ENCODE peak calls at places on chromosomes 11 and 22, in eight cellular contexts. H is Jurkat, Clone E6-1; Q is GM13977; M is mammary epithelial cell; S is PC-3; V is esophagus squamous epithelium; P is Calu3; X is NCI-H1092 treated with DMSO at 0.1 percent for 48 hours. A is an unnamed sample.

GRCh38 chr11:98227266-98227665 is 793.5 kb upstream of the CNTN5 start:
- DNase-seq in H (no peak), Q (no peak), M (no peak), S (no peak), V (no peak), P (no peak), X (no peak), A (no peak)

GRCh38 chr22:46349681-46350080 is 14.2 kb downstream of the TRMU start:
- DNase-seq in H (no peak), Q (no peak), M (no peak), S (no peak), V (no peak), P (no peak), X (no peak), A (no peak)

GRCh38 chr22:23178512-23179254 is 1.6 kb upstream of the BCR start:
- DNase-seq in H (peak; percentile 24), Q (peak; percentile 81), M (peak; percentile 32), S (peak; percentile 68), V (no peak), P (peak; percentile 82), X (peak; percentile 65), A (no peak)

GRCh38 chr22:17726561-17727243 is 47.6 kb downstream of the BID start:
- DNase-seq in H (peak; percentile 75), Q (no peak), M (no peak), S (no peak), V (no peak), P (no peak), X (no peak), A (no peak)

GRCh38 chr11:2306971-2307732 is 5.3 kb downstream of the TSPAN32 start:
- DNase-seq in H (no peak), Q (no peak), M (no peak), S (no peak), V (no peak), P (no peak), X (no peak), A (no peak)

GRCh38 chr22:20530368-20531153 is 23.2 kb downstream of the MED15 start:
- DNase-seq in H (no peak), Q (no peak), M (peak; percentile 90), S (peak; percentile 85), V (no peak), P (peak; percentile 70), X (no peak), A (no peak)

GRCh38 chr11:65636108-65636809 is 1.6 kb upstream of the SIPA1 start:
- DNase-seq in H (no peak), Q (no peak), M (no peak), S (no peak), V (no peak), P (no peak), X (no peak), A (no peak)

GRCh38 chr22:26568207-26568706 is 21.7 kb downstream of the TPST2 start:
- DNase-seq in H (no peak), Q (no peak), M (peak; percentile 97), S (peak; percentile 14), V (no peak), P (no peak), X (no peak), A (no peak)

GRCh38 chr11:85269109-85269508 is 358.0 kb downstream of the DLG2 start:
- DNase-seq in H (no peak), Q (no peak), M (no peak), S (no peak), V (no peak), P (no peak), X (no peak), A (no peak)

GRCh38 chr22:49824936-49825335 is 2.7 kb downstream of the BRD1 start:
- DNase-seq in H (no peak), Q (no peak), M (no peak), S (no peak), V (no peak), P (no peak), X (no peak), A (no peak)

GRCh38 chr11:9530020-9530628 is 43.3 kb upstream of the WEE1 start:
- DNase-seq in H (no peak), Q (no peak), M (no peak), S (no peak), V (no peak), P (no peak), X (no peak), A (no peak)

GRCh38 chr11:44505591-44506054 is 59.8 kb upstream of the CD82 start:
- DNase-seq in H (no peak), Q (no peak), M (peak; percentile 63), S (peak; percentile 34), V (no peak), P (no peak), X (no peak), A (no peak)

GRCh38 chr11:443542-444199 is 1.9 kb upstream of the ANO9 start:
- DNase-seq in H (no peak), Q (no peak), M (no peak), S (peak; percentile 8), V (no peak), P (no peak), X (no peak), A (no peak)

GRCh38 chr11:107591446-107592236 is 694 bp downstream of the ELMOD1 start:
- DNase-seq in H (no peak), Q (peak; percentile 54), M (peak; percentile 11), S (peak; percentile 29), V (no peak), P (peak; percentile 3), X (no peak), A (no peak)

GRCh38 chr11:117823294-117823940 is 1.1 kb downstream of the FXYD2 start:
- DNase-seq in H (peak; percentile 89), Q (peak; percentile 62), M (no peak), S (no peak), V (no peak), P (no peak), X (no peak), A (no peak)

GRCh38 chr11:1757861-1758610 is 5.7 kb downstream of the CTSD start:
- DNase-seq in H (peak; percentile 86), Q (peak; percentile 40), M (no peak), S (no peak), V (no peak), P (no peak), X (no peak), A (no peak)

GRCh38 chr11:64340671-64341335 is 799 bp downstream of the CCDC88B start:
- DNase-seq in H (no peak), Q (peak; percentile 85), M (no peak), S (no peak), V (no peak), P (no peak), X (no peak), A (no peak)

GRCh38 chr11:82718307-82718706 is 15.4 kb downstream of the FAM181B start:
- DNase-seq in H (peak; percentile 15), Q (peak; percentile 49), M (peak; percentile 54), S (peak; percentile 76), V (no peak), P (peak; percentile 5), X (peak; percentile 19), A (peak; percentile 54)

GRCh38 chr11:12777208-12777874 is 103.1 kb downstream of the TEAD1 start:
- DNase-seq in H (no peak), Q (no peak), M (peak; percentile 25), S (peak; percentile 21), V (no peak), P (no peak), X (peak; percentile 22), A (no peak)

GRCh38 chr11:61978703-61979661 is 11.5 kb upstream of the FTH1 start:
- DNase-seq in H (no peak), Q (no peak), M (no peak), S (peak; percentile 73), V (no peak), P (no peak), X (no peak), A (no peak)

GRCh38 chr22:38163844-38164577 is 17.6 kb downstream of the PLA2G6 start:
- DNase-seq in H (no peak), Q (no peak), M (no peak), S (no peak), V (no peak), P (peak; percentile 67), X (no peak), A (no peak)

GRCh38 chr11:70247710-70248072 is 22.8 kb upstream of the PPFIA1 start:
- DNase-seq in H (no peak), Q (no peak), M (no peak), S (peak; percentile 59), V (no peak), P (no peak), X (no peak), A (no peak)

GRCh38 chr11:27390959-27391326 is 27.9 kb upstream of the CCDC34 start:
- DNase-seq in H (no peak), Q (no peak), M (no peak), S (no peak), V (no peak), P (no peak), X (no peak), A (no peak)

GRCh38 chr11:47466701-47467250 is 17.8 kb upstream of the RAPSN start:
- DNase-seq in H (no peak), Q (no peak), M (no peak), S (no peak), V (no peak), P (no peak), X (peak; percentile 98), A (peak; percentile 75)

GRCh38 chr22:36411589-36412258 is 24.0 kb upstream of the MYH9 start:
- DNase-seq in H (peak; percentile 65), Q (no peak), M (no peak), S (no peak), V (no peak), P (no peak), X (no peak), A (no peak)

GRCh38 chr11:66877585-66877984 is 20.7 kb downstream of the LRFN4 start:
- DNase-seq in H (no peak), Q (no peak), M (no peak), S (no peak), V (no peak), P (no peak), X (no peak), A (no peak)

GRCh38 chr11:117528061-117528780 is 200.6 kb downstream of the CEP164 start:
- DNase-seq in H (peak; percentile 79), Q (no peak), M (no peak), S (no peak), V (no peak), P (no peak), X (peak; percentile 37), A (no peak)

GRCh38 chr11:125871391-125872137 is 15.9 kb upstream of the HYLS1 start:
- DNase-seq in H (peak; percentile 60), Q (no peak), M (peak; percentile 6), S (peak; percentile 48), V (no peak), P (peak; percentile 20), X (peak; percentile 32), A (no peak)

A was measured in anterior cingulate cortex.